ENCODE peak calls at places on chromosomes 7 and 10, in six cellular contexts. J is kidney, E is mammary epithelial cell, G is K562, O is body of pancreas, W is prostate gland. P is an unnamed sample.

GRCh38 chr10:80416401-80417098 is 8.2 kb downstream of the PRXL2A start:
- DNase-seq in J (peak), E (no peak), G (no peak), O (peak), W (peak), P (peak)

GRCh38 chr7:143434660-143435059 is 8.6 kb upstream of the TAS2R60 start:
- DNase-seq in J (no peak), E (peak), G (no peak), O (no peak), W (peak), P (no peak)

GRCh38 chr10:78045237-78045636 is 11.6 kb downstream of the RPS24 start:
- DNase-seq in J (no peak), E (no peak), G (no peak), O (no peak), W (no peak), P (no peak)

GRCh38 chr7:106041140-106041717 is 70.9 kb downstream of the SYPL1 start:
- DNase-seq in J (no peak), E (peak), G (peak), O (peak), W (no peak), P (peak)

GRCh38 chr10:66366163-66366562 is 559.7 kb upstream of the LRRTM3 start:
- DNase-seq in J (no peak), E (no peak), G (no peak), O (no peak), W (no peak), P (no peak)

GRCh38 chr7:73828107-73828803 is 2.5 kb upstream of the CLDN4 start:
- DNase-seq in J (no peak), E (peak), G (peak), O (no peak), W (peak), P (peak)

GRCh38 chr10:70337201-70337651 is 45.2 kb downstream of the LRRC20 start:
- DNase-seq in J (peak), E (peak), G (no peak), O (no peak), W (no peak), P (no peak)

GRCh38 chr7:66145404-66145843 is 30.8 kb downstream of the CRCP start:
- DNase-seq in J (peak), E (no peak), G (no peak), O (no peak), W (no peak), P (no peak)

GRCh38 chr10:68826764-68827591 is at the start of gene STOX1:
- DNase-seq in J (peak), E (peak), G (peak), O (peak), W (peak), P (peak)

DNA sequence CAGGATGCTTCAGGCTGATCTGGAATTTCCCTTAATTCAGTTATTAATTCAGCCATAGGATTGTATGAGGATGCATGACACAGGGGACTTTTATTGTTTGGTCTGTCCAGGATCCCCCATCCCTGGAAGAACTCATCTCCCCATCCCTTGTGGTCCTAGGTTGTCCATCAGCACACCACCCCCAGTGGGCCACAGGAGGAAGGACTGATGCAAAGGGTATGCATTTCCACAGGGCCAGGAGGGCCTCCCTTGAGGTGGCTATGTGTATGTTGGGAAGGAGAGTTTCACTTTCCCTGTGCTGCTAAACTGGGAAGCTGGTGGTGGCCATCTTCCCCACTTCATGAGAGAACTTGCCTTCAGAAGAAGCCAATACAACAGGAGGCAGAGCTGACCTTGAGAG is 44.6 kb upstream of the GRB10 start:
- DNase-seq in J (no peak), E (no peak), G (no peak), O (no peak), W (no peak), P (no peak)
- H3K27ac ChIP-seq in J (no peak), E (peak), G (no peak), O (no peak), W (no peak), P (no peak)

DNA sequence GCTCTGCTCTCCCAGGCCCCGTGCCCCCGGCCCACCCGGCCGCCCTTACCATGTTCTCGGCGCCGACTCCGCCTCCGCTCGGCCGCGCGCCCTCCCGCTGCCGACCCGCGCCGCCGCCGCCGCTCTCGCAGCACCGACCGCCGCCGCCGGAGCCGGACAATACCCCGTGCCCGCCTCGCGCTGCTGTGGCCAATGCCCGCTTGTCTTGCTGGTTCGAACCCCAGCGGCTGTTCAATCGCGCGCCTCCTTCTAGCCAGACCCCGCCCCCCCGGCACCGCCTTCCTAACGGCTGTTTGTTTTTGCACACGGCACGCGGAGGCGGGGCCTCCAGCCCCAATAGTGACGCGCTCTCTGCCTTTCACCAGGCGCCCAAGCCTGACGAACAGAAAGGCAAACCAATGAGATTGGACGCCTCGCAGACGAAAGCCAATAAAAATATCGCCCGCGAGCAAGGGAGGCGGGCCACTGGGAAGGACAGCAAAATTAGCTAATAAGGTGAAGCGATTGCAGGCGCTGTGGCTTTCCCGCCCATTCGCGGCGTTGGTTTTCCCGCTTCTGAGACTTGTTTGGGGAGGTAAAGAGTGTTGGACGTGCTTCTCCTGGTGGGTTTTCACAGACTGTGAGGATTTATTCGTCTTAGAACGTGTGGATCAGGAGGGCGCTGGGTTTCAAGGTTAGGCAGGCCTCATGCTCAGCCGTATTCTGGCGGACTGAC is at the start of gene H2AZ2:
- DNase-seq in J (peak), E (peak), G (peak), O (peak), W (peak), P (peak)
- TF ChIP-seq CTCF in J (peak), E (no peak), G (peak), O (no peak), W (peak), P (no peak)

DNA sequence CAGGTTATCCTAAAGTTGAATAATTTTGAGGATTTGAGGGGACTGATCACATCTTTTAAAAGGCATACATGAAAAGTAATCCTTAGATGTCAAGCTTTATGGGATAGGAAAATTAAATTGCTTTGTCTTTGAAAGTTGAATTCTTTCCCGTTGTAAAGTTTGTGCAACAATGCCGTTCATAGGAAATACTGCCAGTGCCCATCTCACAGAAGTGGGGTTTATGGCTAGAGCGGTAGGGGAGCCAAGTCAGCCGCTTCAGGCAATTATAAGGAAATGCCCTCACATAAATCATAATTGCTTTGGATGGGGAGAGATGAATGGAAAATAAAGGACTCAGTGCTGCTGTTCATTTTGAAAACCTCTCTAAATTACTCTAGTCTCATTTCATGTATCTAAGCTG is 18.1 kb downstream of the CDC123 start:
- DNase-seq in J (no peak), E (no peak), G (no peak), O (no peak), W (no peak), P (no peak)
- H3K27ac ChIP-seq in J (no peak), E (no peak), G (no peak), O (no peak), W (no peak), P (peak)

DNA sequence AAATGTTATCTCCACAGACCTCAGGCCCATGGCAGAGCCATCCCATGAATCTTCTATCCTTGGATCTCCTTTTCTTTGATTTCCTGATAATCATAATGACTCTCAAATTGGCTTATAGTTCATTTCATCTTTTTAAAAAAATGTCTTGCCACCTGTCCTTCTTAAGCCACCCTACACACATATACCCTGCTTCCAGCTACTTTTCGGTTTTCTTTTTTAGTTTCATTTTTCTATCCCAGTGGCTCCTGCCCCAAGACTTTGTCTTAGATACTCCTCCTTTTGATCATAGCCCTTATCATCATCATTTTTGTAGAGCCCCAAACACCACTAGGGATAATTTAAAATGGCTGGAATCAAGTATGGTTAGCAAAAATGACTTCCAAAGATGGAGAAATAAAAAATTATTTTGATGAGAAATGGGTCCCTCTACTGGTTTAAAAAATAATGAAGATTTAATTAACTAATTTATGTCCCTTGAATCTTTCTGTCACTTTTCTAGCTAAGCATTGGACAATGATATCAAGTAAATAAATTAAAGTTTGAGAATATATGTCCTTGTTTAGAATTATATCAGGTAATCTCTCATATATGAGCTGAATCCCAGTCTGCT is 277.3 kb upstream of the SEMA3D start:
- DNase-seq in J (no peak), E (no peak), G (no peak), O (no peak), W (no peak), P (no peak)
- TF ChIP-seq CTCF in J (no peak), E (peak), G (no peak), O (no peak), W (peak), P (peak)